ENCODE peak calls at places on chromosome 14, in four cellular contexts. O is epithelial cell of esophagus, P is NCI-H1092, W is GM20000. Q is an unnamed sample.

GRCh38 chr14:60161176-60162107 is 3.8 kb downstream of the DHRS7 start:
- DNase-seq in W (no peak), P (peak; percentile 37), O (peak; percentile 67), Q (no peak)

GRCh38 chr14:59208224-59208814 is 19.9 kb downstream of the DAAM1 start:
- DNase-seq in O (peak; percentile 29), W (no peak), P (no peak), Q (no peak)

GRCh38 chr14:72560331-72560730 is 333.6 kb downstream of the DPF3 start:
- DNase-seq in P (no peak), O (no peak), W (no peak), Q (no peak)

GRCh38 chr14:84025258-84026012 is 1504.5 kb upstream of the FLRT2 start:
- DNase-seq in W (no peak), O (no peak), P (no peak), Q (no peak)

GRCh38 chr14:34365309-34365915 is 96.6 kb downstream of the SPTSSA start:
- DNase-seq in O (no peak), W (no peak), P (no peak), Q (no peak)

GRCh38 chr14:100786820-100787219 is 39.1 kb upstream of the MEG3 start:
- DNase-seq in P (no peak), W (no peak), O (no peak), Q (no peak)

GRCh38 chr14:103367995-103368394 is 17.2 kb upstream of the MARK3 start:
- DNase-seq in W (no peak), O (no peak), P (no peak), Q (no peak)

GRCh38 chr14:92945959-92946846 is 23.3 kb downstream of the CHGA start:
- DNase-seq in W (no peak), O (peak; percentile 75), P (no peak), Q (peak; percentile 46)

GRCh38 chr14:101839236-101839635 is 77.7 kb downstream of the PPP2R5C start:
- DNase-seq in W (no peak), P (no peak), O (no peak), Q (no peak)

GRCh38 chr14:69129264-69129880 is 23.5 kb downstream of the DCAF5 start:
- DNase-seq in O (peak; percentile 89), W (peak; percentile 71), P (peak; percentile 68), Q (peak; percentile 36)

GRCh38 chr14:32332415-32333116 is 3.5 kb downstream of the AKAP6 start:
- DNase-seq in O (peak; percentile 79), P (no peak), W (no peak), Q (no peak)

GRCh38 chr14:41541333-41541732 is 65.3 kb upstream of the LRFN5 start:
- DNase-seq in P (no peak), W (no peak), O (no peak), Q (no peak)

GRCh38 chr14:76928301-76928700 is 100.2 kb downstream of the IRF2BPL start:
- DNase-seq in O (no peak), W (no peak), P (no peak), Q (no peak)

GRCh38 chr14:29442720-29443119 is 484.9 kb downstream of the PRKD1 start:
- DNase-seq in O (peak; percentile 63), P (no peak), W (no peak), Q (no peak)

GRCh38 chr14:71549421-71549820 is 382.8 kb upstream of the RGS6 start:
- DNase-seq in P (no peak), W (no peak), O (no peak), Q (no peak)